ENCODE peak calls at places on chromosomes 3 and 15, in four cellular contexts. F is mammary epithelial cell, I is adipocyte, J is PC-3. O is an unnamed sample.

GRCh38 chr3:134426660-134427181 is 52.5 kb upstream of the AMOTL2 start:
- DNase-seq in F (peak), I (no peak), J (no peak), O (peak)

GRCh38 chr3:63921741-63922482 is 9.7 kb upstream of the SCAANT1 start:
- DNase-seq in J (no peak), I (no peak), F (no peak), O (no peak)

GRCh38 chr15:35547775-35548364 is 1.9 kb upstream of the DPH6 start:
- DNase-seq in F (no peak), I (no peak), J (no peak), O (no peak)

GRCh38 chr15:76038512-76038911 is 21.3 kb upstream of the TMEM266 start:
- DNase-seq in I (no peak), F (peak), J (no peak), O (no peak)

GRCh38 chr3:175672119-175672689 is 813.1 kb downstream of the NAALADL2 start:
- DNase-seq in J (peak), F (no peak), I (peak), O (no peak)

GRCh38 chr15:77840962-77841361 is 208.2 kb upstream of the LINGO1 start:
- DNase-seq in F (peak), J (peak), I (peak), O (peak)

GRCh38 chr3:184788751-184789150 is 23.2 kb upstream of the VPS8 start:
- DNase-seq in F (peak), J (peak), I (peak), O (peak)

GRCh38 chr3:120908803-120909601 is 997 bp downstream of the STXBP5L start:
- DNase-seq in I (no peak), J (no peak), F (no peak), O (no peak)

GRCh38 chr3:157300091-157300490 is 136.6 kb upstream of the PTX3 start:
- DNase-seq in J (no peak), I (peak), F (no peak), O (no peak)

GRCh38 chr3:69510481-69511031 is 124.7 kb upstream of the FRMD4B start:
- DNase-seq in I (no peak), J (no peak), F (peak), O (no peak)

GRCh38 chr3:134485075-134485536 is 679 bp downstream of the ANAPC13 start:
- DNase-seq in F (no peak), I (no peak), J (peak), O (no peak)

GRCh38 chr3:37145607-37146006 is 28.8 kb downstream of the LRRFIP2 start:
- DNase-seq in F (no peak), I (peak), J (no peak), O (no peak)

GRCh38 chr3:105853801-105854432 is 14.9 kb downstream of the CBLB start:
- DNase-seq in J (no peak), F (no peak), I (no peak), O (no peak)

GRCh38 chr3:169133178-169134161 is 530.0 kb downstream of the MECOM start:
- DNase-seq in F (no peak), J (peak), I (peak), O (no peak)

GRCh38 chr15:64749999-64750657 is 25.3 kb downstream of the RBPMS2 start:
- DNase-seq in I (peak), J (no peak), F (no peak), O (peak)

GRCh38 chr15:58551764-58552504 is 120.1 kb downstream of the LIPC start:
- DNase-seq in J (peak), I (peak), F (peak), O (peak)

GRCh38 chr3:87370007-87370406 is 93.6 kb upstream of the POU1F1 start:
- DNase-seq in J (no peak), F (no peak), I (peak), O (peak)

GRCh38 chr3:39327746-39328349 is 1.7 kb upstream of the CCR8 start:
- DNase-seq in I (no peak), J (no peak), F (no peak), O (no peak)

GRCh38 chr3:38152660-38153059 is 12.7 kb upstream of the OXSR1 start:
- DNase-seq in I (no peak), F (no peak), J (no peak), O (no peak)

GRCh38 chr15:101027273-101027901 is 108.2 kb downstream of the LRRK1 start:
- DNase-seq in J (no peak), I (no peak), F (no peak), O (no peak)

GRCh38 chr3:31755911-31756658 is 223.4 kb downstream of the STT3B start:
- DNase-seq in F (no peak), I (no peak), J (no peak), O (no peak)

GRCh38 chr3:24315342-24315741 is 179.3 kb downstream of the THRB start:
- DNase-seq in F (no peak), J (peak), I (no peak), O (no peak)

GRCh38 chr15:62886431-62887071 is 156.0 kb upstream of the TPM1 start:
- DNase-seq in J (no peak), I (peak), F (peak), O (peak)

GRCh38 chr15:63600001-63600645 is 2.9 kb downstream of the FBXL22 start:
- DNase-seq in I (no peak), F (no peak), J (peak), O (no peak)

GRCh38 chr3:126685041-126685440 is 19.0 kb upstream of the CHCHD6 start:
- DNase-seq in F (no peak), J (no peak), I (peak), O (peak)

GRCh38 chr3:169668081-169668956 is 4.8 kb upstream of the MECOM start:
- DNase-seq in I (peak), J (peak), F (no peak), O (peak)

GRCh38 chr3:168081171-168081771 is 14.5 kb downstream of the GOLIM4 start:
- DNase-seq in F (no peak), J (no peak), I (no peak), O (peak)

GRCh38 chr3:101266566-101266965 is 53.8 kb downstream of the IMPG2 start:
- DNase-seq in J (no peak), I (no peak), F (no peak), O (no peak)
- H3K9ac ChIP-seq in J (no peak), I (no peak), F (no peak), O (no peak)

GRCh38 chr3:123700791-123701712 is 116.2 kb upstream of the HACD2 start:
- DNase-seq in F (no peak), I (no peak), J (no peak), O (no peak)
- H3K9ac ChIP-seq in F (no peak), I (peak), J (no peak), O (no peak)

GRCh38 chr15:99511529-99511864 is 54.3 kb upstream of the MEF2A start:
- DNase-seq in I (peak), J (no peak), F (no peak), O (peak)
- H3K9ac ChIP-seq in I (no peak), J (no peak), F (no peak), O (no peak)

GRCh38 chr3:65889707-65890099 is 149.0 kb downstream of the MAGI1 start:
- DNase-seq in I (peak), F (no peak), J (no peak), O (no peak)
- H3K9ac ChIP-seq in I (no peak), F (no peak), J (no peak), O (peak)

GRCh38 chr3:194503101-194503531 is 16.3 kb upstream of the ATP13A3 start:
- DNase-seq in F (no peak), I (peak), J (peak), O (no peak)
- H3K9ac ChIP-seq in F (no peak), I (no peak), J (no peak), O (no peak)

GRCh38 chr15:71997691-71998090 is 120.3 kb downstream of the MYO9A start:
- DNase-seq in J (no peak), F (peak), I (no peak), O (peak)
- H3K9ac ChIP-seq in J (no peak), F (no peak), I (no peak), O (no peak)

GRCh38 chr3:65963787-65964707 is 74.7 kb downstream of the MAGI1 start:
- DNase-seq in J (peak), F (peak), I (peak), O (peak)
- H3K9ac ChIP-seq in J (peak), F (no peak), I (no peak), O (peak)

DNA sequence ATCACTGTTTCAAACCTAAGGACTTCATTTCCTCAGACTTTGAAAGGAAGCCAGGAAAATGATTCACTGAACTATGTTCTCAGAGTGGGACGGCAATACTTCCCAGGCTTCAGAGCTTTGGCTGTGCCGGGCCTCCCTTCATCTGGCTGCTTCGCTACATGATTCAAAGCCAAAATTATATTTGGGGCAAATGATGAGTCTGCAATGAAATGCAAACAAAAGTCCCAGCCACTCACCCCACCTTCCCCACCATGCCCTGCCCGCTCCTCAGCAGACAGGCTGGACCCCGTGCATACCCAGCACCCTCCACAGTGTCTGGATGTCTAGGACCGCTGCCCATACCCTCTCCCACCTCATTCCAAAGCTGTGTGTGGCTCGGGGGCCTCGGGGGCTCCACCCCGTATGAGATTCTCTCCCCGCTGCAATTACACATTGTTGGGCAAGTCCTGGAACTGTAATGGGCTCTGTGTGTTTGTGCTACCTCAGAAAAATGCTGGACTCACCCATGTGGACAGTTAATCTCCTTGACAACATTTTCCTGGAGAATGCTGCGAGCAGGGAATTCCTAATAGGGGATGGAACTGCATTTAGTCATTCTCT is 32.2 kb downstream of the ATP10A start:
- DNase-seq in J (peak), F (no peak), I (peak), O (peak)
- H3K9ac ChIP-seq in J (no peak), F (no peak), I (peak), O (peak)

GRCh38 chr3:52534281-52535183 is 875 bp upstream of the NT5DC2 start:
- DNase-seq in J (peak), F (no peak), I (peak), O (no peak)
- H3K9ac ChIP-seq in J (peak), F (no peak), I (peak), O (peak)

DNA sequence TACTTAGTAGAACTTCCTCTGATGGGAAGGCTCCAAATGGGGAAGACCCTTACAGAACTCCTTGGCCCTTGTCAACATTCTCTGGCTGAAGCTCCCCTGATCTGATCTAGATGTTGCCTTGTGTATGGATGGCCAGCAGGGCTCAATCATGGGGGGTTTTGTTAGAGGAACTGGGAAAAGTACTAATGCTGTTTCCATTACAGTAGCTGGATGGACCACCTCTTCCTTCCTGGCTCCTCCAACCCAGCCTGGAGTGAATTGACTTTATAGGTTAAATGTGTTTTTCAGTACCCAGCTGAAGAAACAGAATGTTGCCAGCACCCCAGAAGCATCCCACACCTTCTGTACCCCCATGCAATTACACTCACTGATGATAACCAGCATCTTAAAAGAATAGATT is 22.7 kb upstream of the CLEC3B start:
- DNase-seq in F (no peak), I (no peak), J (no peak), O (no peak)
- H3K9ac ChIP-seq in F (no peak), I (peak), J (no peak), O (no peak)